ENCODE peak calls at places on chromosome 20, in six cellular contexts. J, W, D, M, I and U are unnamed samples.

GRCh38 chr20:39800111-39800510 is 838.0 kb downstream of the DHX35 start:
- DNase-seq in J (no peak), W (peak; percentile 41), D (no peak), M (peak; percentile 52), I (no peak), U (no peak)

GRCh38 chr20:25470045-25470444 is 62.6 kb downstream of the GINS1 start:
- DNase-seq in J (peak; percentile 13), W (peak; percentile 13), D (no peak), M (no peak), I (peak; percentile 32), U (no peak)

GRCh38 chr20:52974155-52974554 is 2.0 kb downstream of the TSHZ2 start:
- DNase-seq in J (no peak), W (no peak), D (no peak), M (no peak), I (no peak), U (no peak)

GRCh38 chr20:46702447-46703203 is 6.8 kb upstream of the SLC2A10 start:
- DNase-seq in J (no peak), W (no peak), D (no peak), M (no peak), I (no peak), U (no peak)

GRCh38 chr20:44454301-44454963 is 21.2 kb upstream of the TTPAL start:
- DNase-seq in J (no peak), W (peak; percentile 14), D (no peak), M (no peak), I (no peak), U (no peak)

GRCh38 chr20:9051508-9051907 is 17.4 kb upstream of the PLCB4 start:
- DNase-seq in J (no peak), W (peak; percentile 97), D (no peak), M (peak; percentile 99), I (peak; percentile 92), U (no peak)

GRCh38 chr20:38320221-38320620 is 16.3 kb downstream of the BPI start:
- DNase-seq in J (no peak), W (no peak), D (no peak), M (no peak), I (no peak), U (no peak)

GRCh38 chr20:20446613-20447012 is 78.7 kb downstream of the INSM1 start:
- DNase-seq in J (no peak), W (no peak), D (no peak), M (no peak), I (no peak), U (no peak)

GRCh38 chr20:32333988-32334885 is 23.9 kb upstream of the ASXL1 start:
- DNase-seq in J (no peak), W (no peak), D (no peak), M (no peak), I (peak; percentile 24), U (no peak)

GRCh38 chr20:15220009-15220656 is 882.7 kb upstream of the FLRT3 start:
- DNase-seq in J (no peak), W (no peak), D (no peak), M (no peak), I (no peak), U (no peak)

GRCh38 chr20:1094706-1095220 is 23.6 kb upstream of the PSMF1 start:
- DNase-seq in J (no peak), W (no peak), D (no peak), M (no peak), I (no peak), U (no peak)

GRCh38 chr20:53656653-53657288 is 63.1 kb upstream of the ZNF217 start:
- DNase-seq in J (no peak), W (peak; percentile 59), D (no peak), M (no peak), I (no peak), U (no peak)

GRCh38 chr20:49579874-49580817 is 12.2 kb upstream of the PTGIS start:
- DNase-seq in J (no peak), W (peak; percentile 54), D (no peak), M (no peak), I (no peak), U (no peak)

GRCh38 chr20:6178537-6178936 is 55.7 kb upstream of the FERMT1 start:
- DNase-seq in J (peak; percentile 3), W (peak; percentile 14), D (no peak), M (peak; percentile 10), I (peak; percentile 26), U (no peak)

GRCh38 chr20:13325796-13326340 is 104.8 kb downstream of the ISM1 start:
- DNase-seq in J (no peak), W (no peak), D (no peak), M (no peak), I (no peak), U (no peak)

GRCh38 chr20:9918360-9918759 is 79.5 kb upstream of the PAK5 start:
- DNase-seq in J (no peak), W (no peak), D (no peak), M (no peak), I (no peak), U (no peak)